ENCODE peak calls at places on chromosomes 2 and 18, in ten cellular contexts. F is type B pancreatic cell; H is stimulated activated CD8-positive, alpha-beta memory T cell treated with anti-CD3 and anti-CD28 coated beads, Interleukin-12 subunit alpha, Interleukin-12 subunit beta, amount 100 ng/mL, for 1 hour; R is progenitor cell of endocrine pancreas; C is EL; W is activated CD8-positive, alpha-beta T cell treated with anti-CD3 and anti-CD28 coated beads for 36 hours; O is stimulated activated CD4-positive, alpha-beta T cell treated with anti-CD3 and anti-CD28 coated beads, Interleukin-2, amount 100 ng/mL, for 48 hours; J is COLO829; N is H9; G is renal cortical epithelial cell. Z is an unnamed sample.

GRCh38 chr2:165847001-165847400 is 53.0 kb upstream of the GALNT3 start:
- DNase-seq in F (no peak), H (no peak), R (no peak), C (no peak), W (no peak), O (no peak), J (peak; percentile 39), N (no peak), G (no peak), Z (no peak)

GRCh38 chr2:149817206-149817605 is 229.6 kb upstream of the MMADHC start:
- DNase-seq in F (no peak), H (no peak), R (no peak), C (no peak), W (no peak), O (no peak), J (no peak), N (no peak), G (peak; percentile 40), Z (peak; percentile 65)

GRCh38 chr18:22710628-22711380 is 222.3 kb upstream of the RBBP8 start:
- DNase-seq in F (no peak), H (no peak), R (no peak), C (peak; percentile 35), W (no peak), O (no peak), J (no peak), N (no peak), G (peak; percentile 79), Z (peak; percentile 41)

GRCh38 chr2:84441036-84441435 is 18.0 kb downstream of the SUCLG1 start:
- DNase-seq in F (no peak), H (no peak), R (no peak), C (no peak), W (no peak), O (no peak), J (no peak), N (no peak), G (no peak), Z (no peak)

GRCh38 chr18:13178976-13179375 is 39.6 kb upstream of the LDLRAD4 start:
- DNase-seq in F (no peak), H (no peak), R (no peak), C (peak; percentile 16), W (peak; percentile 58), O (no peak), J (no peak), N (no peak), G (no peak), Z (peak; percentile 45)

GRCh38 chr2:240225660-240226475 is 85.4 kb upstream of the OTOS start:
- DNase-seq in F (no peak), H (no peak), R (peak; percentile 3), C (no peak), W (no peak), O (no peak), J (no peak), N (no peak), G (no peak), Z (no peak)

GRCh38 chr2:233098615-233099014 is 38.5 kb downstream of the INPP5D start:
- DNase-seq in F (no peak), H (no peak), R (no peak), C (no peak), W (no peak), O (no peak), J (no peak), N (peak; percentile 62), G (no peak), Z (peak; percentile 26)

GRCh38 chr2:54381293-54381692 is 74.8 kb upstream of the SPTBN1 start:
- DNase-seq in F (no peak), H (no peak), R (no peak), C (no peak), W (no peak), O (no peak), J (no peak), N (no peak), G (no peak), Z (no peak)

GRCh38 chr2:127627740-127628571 is 18.0 kb upstream of the GPR17 start:
- DNase-seq in F (no peak), H (no peak), R (no peak), C (no peak), W (no peak), O (no peak), J (no peak), N (no peak), G (no peak), Z (no peak)

GRCh38 chr2:65877331-65877791 is 445.0 kb upstream of the SPRED2 start:
- DNase-seq in F (no peak), H (no peak), R (no peak), C (peak; percentile 50), W (no peak), O (no peak), J (peak; percentile 21), N (no peak), G (no peak), Z (peak; percentile 76)

GRCh38 chr2:20411361-20411894 is 35.4 kb upstream of the RHOB start:
- DNase-seq in F (no peak), H (peak; percentile 45), R (peak; percentile 42), C (peak; percentile 77), W (peak; percentile 89), O (peak; percentile 71), J (peak; percentile 69), N (peak; percentile 91), G (peak; percentile 74), Z (peak; percentile 84)

GRCh38 chr2:136032817-136033216 is 47.4 kb upstream of the DARS1 start:
- DNase-seq in F (no peak), H (no peak), R (no peak), C (no peak), W (no peak), O (no peak), J (no peak), N (no peak), G (no peak), Z (no peak)

GRCh38 chr2:120565095-120565460 is 170.6 kb upstream of the GLI2 start:
- DNase-seq in F (no peak), H (no peak), R (no peak), C (no peak), W (no peak), O (no peak), J (no peak), N (no peak), G (no peak), Z (no peak)